ENCODE peak calls at places on chromosomes 16 and 17, in nine cellular contexts. U, F, V, G, X, A, Z, Y and N are unnamed samples.

GRCh38 chr16:86880316-86881117 is 302.2 kb downstream of the FOXL1 start:
- DNase-seq in Z (no peak), G (no peak), X (no peak), U (no peak), A (no peak), Y (no peak), V (no peak), F (no peak), N (no peak)

GRCh38 chr17:83196973-83197880 is 117.8 kb downstream of the METRNL start:
- DNase-seq in Z (no peak), A (no peak), U (no peak), G (no peak), Y (no peak), V (no peak), X (no peak), F (no peak), N (no peak)

GRCh38 chr17:10735251-10735650 is 5.4 kb upstream of the TMEM220 start:
- DNase-seq in A (no peak), U (no peak), Y (no peak), X (no peak), V (no peak), Z (no peak), F (no peak), G (no peak), N (no peak)

GRCh38 chr17:44850612-44851011 is 2.9 kb downstream of the HIGD1B start:
- DNase-seq in V (no peak), G (no peak), Y (no peak), Z (no peak), U (no peak), F (no peak), A (no peak), X (no peak), N (no peak)

GRCh38 chr17:2689411-2690164 is 22.0 kb downstream of the CLUH start:
- DNase-seq in Y (no peak), A (no peak), G (peak), U (no peak), V (no peak), X (no peak), F (no peak), Z (no peak), N (no peak)

GRCh38 chr17:7242717-7243576 is 698 bp upstream of the GABARAP start:
- DNase-seq in F (peak), V (peak), U (peak), Y (peak), Z (peak), G (peak), X (peak), A (peak), N (peak)

GRCh38 chr16:3195975-3196374 is 8.0 kb downstream of the OR1F1 start:
- DNase-seq in G (no peak), V (peak), X (peak), F (no peak), Y (no peak), U (no peak), Z (no peak), A (no peak), N (no peak)

GRCh38 chr16:70565053-70565452 is 41.4 kb downstream of the SF3B3 start:
- DNase-seq in U (no peak), Z (no peak), V (no peak), A (no peak), F (no peak), X (no peak), G (no peak), Y (no peak), N (no peak)

GRCh38 chr17:33674685-33675084 is 381.6 kb upstream of the ASIC2 start:
- DNase-seq in V (peak), G (peak), U (peak), F (no peak), X (peak), A (peak), Z (peak), Y (no peak), N (no peak)

GRCh38 chr17:57988301-57989010 is 402 bp upstream of the VEZF1 start:
- DNase-seq in F (peak), U (peak), G (peak), Z (peak), A (peak), X (peak), V (peak), Y (no peak), N (no peak)

GRCh38 chr16:4313563-4314531 is 2.0 kb upstream of the GLIS2 start:
- DNase-seq in X (peak), G (peak), Y (no peak), V (no peak), F (no peak), Z (no peak), U (no peak), A (peak), N (no peak)

GRCh38 chr16:71288890-71289731 is at the start of gene CMTR2:
- DNase-seq in A (peak), G (peak), X (peak), F (peak), V (peak), Z (peak), U (peak), Y (peak), N (peak)

GRCh38 chr16:20675488-20676267 is 21.8 kb downstream of the ACSM1 start:
- DNase-seq in X (peak), A (no peak), Y (no peak), V (no peak), Z (no peak), G (no peak), U (no peak), F (no peak), N (no peak)

GRCh38 chr16:14180431-14181059 is 109.4 kb downstream of the MRTFB start:
- DNase-seq in G (no peak), V (no peak), X (peak), F (no peak), U (no peak), A (no peak), Y (no peak), Z (no peak), N (no peak)

GRCh38 chr17:38748329-38749221 is at the start of gene PCGF2:
- DNase-seq in A (peak), V (peak), F (peak), X (peak), Y (no peak), U (peak), G (peak), Z (no peak), N (peak)

GRCh38 chr17:76546556-76547182 is 6.8 kb downstream of the PRCD start:
- DNase-seq in G (no peak), U (no peak), X (peak), V (peak), Y (no peak), Z (no peak), F (peak), A (no peak), N (no peak)

GRCh38 chr17:61251939-61252865 is 147.4 kb upstream of the TBX2 start:
- DNase-seq in X (peak), Z (peak), F (peak), Y (peak), G (no peak), U (no peak), A (no peak), V (no peak), N (no peak)